ENCODE peak calls at places on chromosome 5, in seven cellular contexts. D, M, T, B, P, K and F are unnamed samples.

GRCh38 chr5:176534640-176535039 is 2.6 kb downstream of the RNF44 start:
- DNase-seq in D (no peak), M (no peak), T (no peak), B (no peak), P (no peak), K (no peak), F (no peak)

GRCh38 chr5:96718635-96719077 is 56.5 kb downstream of the CAST start:
- DNase-seq in D (no peak), M (peak; percentile 44), T (peak; percentile 72), B (no peak), P (no peak), K (no peak), F (no peak)

GRCh38 chr5:171647043-171647899 is 138.3 kb upstream of the SMIM23 start:
- DNase-seq in D (peak; percentile 29), M (peak; percentile 82), T (no peak), B (no peak), P (no peak), K (no peak), F (no peak)

GRCh38 chr5:74028406-74028805 is 402.4 kb downstream of the ARHGEF28 start:
- DNase-seq in D (no peak), M (peak; percentile 90), T (no peak), B (no peak), P (no peak), K (no peak), F (no peak)

GRCh38 chr5:133276171-133276570 is 224.4 kb downstream of the HSPA4 start:
- DNase-seq in D (no peak), M (no peak), T (no peak), B (no peak), P (no peak), K (no peak), F (no peak)

GRCh38 chr5:37248970-37249819 is at the start of gene CPLANE1:
- DNase-seq in D (no peak), M (peak; percentile 73), T (peak; percentile 80), B (peak; percentile 83), P (peak; percentile 86), K (no peak), F (peak; percentile 89)

GRCh38 chr5:162068412-162068811 is 839 bp downstream of the GABRG2 start:
- DNase-seq in D (no peak), M (no peak), T (peak; percentile 31), B (peak; percentile 84), P (no peak), K (no peak), F (peak; percentile 6)

GRCh38 chr5:134403951-134404350 is 7.7 kb downstream of the CDKN2AIPNL start:
- DNase-seq in D (no peak), M (no peak), T (no peak), B (no peak), P (no peak), K (no peak), F (no peak)

DNA sequence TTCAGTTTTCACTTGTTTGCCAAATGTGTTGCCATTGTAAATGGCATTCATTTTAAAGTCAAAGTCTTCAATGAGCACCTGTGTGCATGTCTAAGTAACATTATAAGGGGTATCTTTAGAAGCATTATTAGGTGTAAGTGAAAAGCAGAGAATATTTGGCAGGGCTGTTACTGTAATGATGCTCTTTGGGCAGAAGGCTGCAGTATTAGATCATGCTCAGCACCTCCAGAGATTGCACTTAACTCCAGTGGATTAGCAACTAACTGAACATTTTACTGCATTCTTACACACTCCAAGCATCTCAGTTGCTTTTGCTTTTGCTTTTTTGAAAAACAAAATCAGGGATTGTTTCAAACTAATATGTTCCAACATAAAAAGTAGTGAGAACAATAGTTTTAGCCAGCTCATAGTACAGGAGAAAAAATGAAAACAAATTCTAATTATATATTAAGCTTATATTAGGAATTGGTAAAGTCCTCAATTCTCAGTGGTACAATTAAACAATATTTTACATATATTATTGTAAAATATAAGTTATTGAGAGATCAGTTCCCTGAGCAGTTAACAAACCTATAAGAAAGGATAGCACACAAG is 1740.9 kb upstream of the CDH9 start:
- DNase-seq in D (no peak), M (no peak), T (no peak), B (peak; percentile 9), P (no peak), K (no peak), F (no peak)
- TF ChIP-seq CTCF in D (no peak), M (peak; percentile 27), T (no peak), B (no peak), P (no peak), K (no peak), F (no peak)

GRCh38 chr5:1502737-1503120 is 21.0 kb downstream of the LPCAT1 start:
- DNase-seq in D (no peak), M (no peak), T (no peak), B (no peak), P (no peak), K (no peak), F (no peak)

GRCh38 chr5:1504617-1505016 is 19.1 kb downstream of the LPCAT1 start:
- DNase-seq in D (no peak), M (no peak), T (no peak), B (no peak), P (no peak), K (no peak), F (no peak)

GRCh38 chr5:1502046-1502736 is 21.6 kb downstream of the LPCAT1 start:
- DNase-seq in D (no peak), M (no peak), T (peak; percentile 92), B (no peak), P (no peak), K (peak; percentile 52), F (peak; percentile 84)

GRCh38 chr5:1504244-1504595 is 19.5 kb downstream of the LPCAT1 start:
- DNase-seq in D (no peak), M (no peak), T (no peak), B (no peak), P (no peak), K (no peak), F (no peak)

GRCh38 chr5:1503301-1504243 is 20.2 kb downstream of the LPCAT1 start:
- DNase-seq in D (no peak), M (peak; percentile 35), T (peak; percentile 89), B (no peak), P (no peak), K (peak; percentile 50), F (peak; percentile 68)
- TF ChIP-seq CTCF in D (no peak), M (peak; percentile 8), T (no peak), B (no peak), P (no peak), K (no peak), F (peak; percentile 15)

GRCh38 chr5:80083115-80083890 is 48.2 kb downstream of the THBS4 start:
- DNase-seq in D (peak; percentile 55), M (peak; percentile 68), T (no peak), B (peak; percentile 11), P (peak; percentile 70), K (no peak), F (peak; percentile 79)
- TF ChIP-seq CTCF in D (peak; percentile 59), M (peak; percentile 75), T (peak; percentile 61), B (peak; percentile 85), P (peak; percentile 69), K (peak; percentile 72), F (peak; percentile 64)

GRCh38 chr5:87765009-87765408 is 352.3 kb upstream of the CCNH start:
- DNase-seq in D (no peak), M (no peak), T (no peak), B (peak; percentile 35), P (no peak), K (no peak), F (no peak)
- TF ChIP-seq CTCF in D (no peak), M (no peak), T (no peak), B (no peak), P (no peak), K (no peak), F (no peak)

DNA sequence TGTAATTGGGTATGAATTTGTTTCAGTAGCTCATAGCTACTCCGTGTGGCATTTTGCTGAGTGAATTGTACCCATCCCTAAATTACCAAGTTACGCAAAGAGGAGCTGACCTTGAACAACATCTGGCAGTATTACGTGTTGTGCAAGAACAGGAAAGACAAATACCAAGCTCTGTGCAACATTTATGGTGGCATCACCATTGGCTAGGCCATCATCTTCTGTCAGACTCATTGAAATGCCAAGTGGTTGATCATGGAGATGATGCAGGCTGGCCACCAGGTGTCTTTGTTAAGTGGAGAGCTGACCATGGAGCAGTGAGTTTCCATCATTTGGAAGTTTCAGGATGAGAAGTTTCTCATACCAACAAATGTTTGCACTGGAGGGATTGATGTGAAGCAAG is 15.0 kb downstream of the ZSWIM6 start:
- DNase-seq in D (no peak), M (no peak), T (no peak), B (no peak), P (no peak), K (no peak), F (no peak)
- TF ChIP-seq CTCF in D (peak; percentile 25), M (no peak), T (no peak), B (no peak), P (no peak), K (no peak), F (no peak)

DNA sequence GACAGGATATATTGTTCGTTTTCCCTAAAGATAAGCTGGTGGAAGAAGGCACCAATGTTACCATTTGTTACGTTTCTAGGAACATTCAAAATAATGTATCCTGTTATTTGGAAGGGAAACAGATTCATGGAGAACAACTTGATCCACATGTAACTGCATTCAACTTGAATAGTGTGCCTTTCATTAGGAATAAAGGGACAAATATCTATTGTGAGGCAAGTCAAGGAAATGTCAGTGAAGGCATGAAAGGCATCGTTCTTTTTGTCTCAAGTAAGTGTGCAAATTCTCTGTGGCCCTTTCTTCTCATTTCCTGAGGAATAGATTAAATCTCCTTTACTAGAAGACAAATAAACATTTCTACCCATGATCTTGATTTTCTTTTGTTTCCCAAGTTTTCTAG is 38.0 kb downstream of the OSMR start:
- DNase-seq in D (no peak), M (no peak), T (no peak), B (no peak), P (no peak), K (no peak), F (no peak)
- TF ChIP-seq CTCF in D (no peak), M (no peak), T (no peak), B (no peak), P (no peak), K (no peak), F (no peak)

DNA sequence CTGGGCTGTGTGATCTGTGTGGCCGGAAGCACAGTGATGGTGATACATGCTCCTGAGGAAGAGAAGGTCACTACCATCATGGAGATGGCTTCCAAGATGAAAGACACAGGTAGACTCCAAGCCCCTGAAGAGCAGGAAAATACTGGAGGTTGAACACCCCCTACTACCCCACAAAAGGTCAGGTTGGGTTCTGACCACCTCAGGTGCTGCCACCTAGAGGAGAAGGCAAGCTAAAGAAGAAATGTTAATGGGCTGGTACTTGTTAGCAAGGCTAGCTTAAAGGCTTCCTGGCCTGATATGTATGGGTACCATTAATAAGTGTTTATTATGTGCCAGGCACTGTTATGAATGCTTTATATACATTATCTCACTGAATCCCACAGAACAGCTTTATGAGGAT is 11.7 kb downstream of the NIPAL4 start:
- DNase-seq in D (no peak), M (no peak), T (no peak), B (peak; percentile 24), P (no peak), K (no peak), F (no peak)
- TF ChIP-seq CTCF in D (peak; percentile 74), M (peak; percentile 58), T (peak; percentile 39), B (peak; percentile 58), P (peak; percentile 57), K (peak; percentile 44), F (peak; percentile 43)